ENCODE peak calls at places on chromosomes 12 and 14, in five cellular contexts. One of them, this sample, is unnamed.

GRCh38 chr12:3726455-3726854 is 26.5 kb downstream of the CRACR2A start:
- DNase-seq in transverse colon: no peak
- DNase-seq in neural progenitor cell: no peak
- DNase-seq in osteoblast: no peak
- DNase-seq in sigmoid colon: no peak
- DNase-seq in this sample: no peak

GRCh38 chr12:68368332-68368731 is 36.2 kb upstream of the MDM1 start:
- DNase-seq in transverse colon: no peak
- DNase-seq in osteoblast: peak
- DNase-seq in sigmoid colon: no peak
- DNase-seq in neural progenitor cell: no peak
- DNase-seq in this sample: no peak

GRCh38 chr12:67515679-67516363 is 132.7 kb upstream of the DYRK2 start:
- DNase-seq in sigmoid colon: no peak
- DNase-seq in transverse colon: peak
- DNase-seq in osteoblast: no peak
- DNase-seq in neural progenitor cell: no peak
- DNase-seq in this sample: no peak

GRCh38 chr12:70747445-70747844 is 110.2 kb upstream of the PTPRB start:
- DNase-seq in transverse colon: no peak
- DNase-seq in sigmoid colon: no peak
- DNase-seq in neural progenitor cell: no peak
- DNase-seq in osteoblast: no peak
- DNase-seq in this sample: no peak

GRCh38 chr12:39581592-39581991 is 38.0 kb downstream of the ABCD2 start:
- DNase-seq in osteoblast: no peak
- DNase-seq in sigmoid colon: no peak
- DNase-seq in neural progenitor cell: no peak
- DNase-seq in transverse colon: no peak
- DNase-seq in this sample: no peak

GRCh38 chr12:79674629-79675028 is 16.1 kb downstream of the PAWR start:
- DNase-seq in osteoblast: no peak
- DNase-seq in transverse colon: no peak
- DNase-seq in sigmoid colon: no peak
- DNase-seq in neural progenitor cell: no peak
- DNase-seq in this sample: no peak

GRCh38 chr14:76089575-76089974 is 62.1 kb upstream of the GPATCH2L start:
- DNase-seq in neural progenitor cell: no peak
- DNase-seq in sigmoid colon: no peak
- DNase-seq in osteoblast: no peak
- DNase-seq in transverse colon: no peak
- DNase-seq in this sample: no peak

GRCh38 chr14:82689948-82690347 is 1156.3 kb upstream of the SEL1L start:
- DNase-seq in sigmoid colon: no peak
- DNase-seq in osteoblast: no peak
- DNase-seq in transverse colon: no peak
- DNase-seq in neural progenitor cell: no peak
- DNase-seq in this sample: no peak

GRCh38 chr12:122336015-122336946 is 70.0 kb upstream of the VPS33A start:
- DNase-seq in sigmoid colon: no peak
- DNase-seq in transverse colon: peak
- DNase-seq in neural progenitor cell: peak
- DNase-seq in osteoblast: no peak
- DNase-seq in this sample: no peak

GRCh38 chr12:81257952-81258551 is 180.2 kb downstream of the ACSS3 start:
- DNase-seq in transverse colon: no peak
- DNase-seq in neural progenitor cell: peak
- DNase-seq in osteoblast: no peak
- DNase-seq in sigmoid colon: no peak
- DNase-seq in this sample: no peak

GRCh38 chr12:65121049-65121955 is at the start of gene WIF1:
- DNase-seq in transverse colon: peak
- DNase-seq in neural progenitor cell: peak
- DNase-seq in sigmoid colon: peak
- DNase-seq in osteoblast: peak
- DNase-seq in this sample: no peak

GRCh38 chr14:26276757-26277156 is 321.1 kb downstream of the NOVA1 start:
- DNase-seq in transverse colon: no peak
- DNase-seq in neural progenitor cell: peak
- DNase-seq in sigmoid colon: no peak
- DNase-seq in osteoblast: no peak
- DNase-seq in this sample: no peak
- TF ChIP-seq CTCF in transverse colon: no peak
- TF ChIP-seq CTCF in neural progenitor cell: peak
- TF ChIP-seq CTCF in sigmoid colon: no peak
- TF ChIP-seq CTCF in osteoblast: no peak
- TF ChIP-seq CTCF in this sample: no peak

GRCh38 chr14:53047302-53047701 is 96.5 kb upstream of the FERMT2 start:
- DNase-seq in neural progenitor cell: no peak
- DNase-seq in transverse colon: no peak
- DNase-seq in osteoblast: no peak
- DNase-seq in sigmoid colon: no peak
- DNase-seq in this sample: no peak

GRCh38 chr14:53044486-53044885 is 93.6 kb upstream of the FERMT2 start:
- DNase-seq in osteoblast: peak
- DNase-seq in transverse colon: no peak
- DNase-seq in neural progenitor cell: no peak
- DNase-seq in sigmoid colon: no peak
- DNase-seq in this sample: no peak

GRCh38 chr14:53041067-53041466 is 90.2 kb upstream of the FERMT2 start:
- DNase-seq in sigmoid colon: no peak
- DNase-seq in osteoblast: no peak
- DNase-seq in transverse colon: no peak
- DNase-seq in neural progenitor cell: no peak
- DNase-seq in this sample: no peak

GRCh38 chr14:53042480-53042879 is 91.6 kb upstream of the FERMT2 start:
- DNase-seq in sigmoid colon: no peak
- DNase-seq in neural progenitor cell: no peak
- DNase-seq in transverse colon: no peak
- DNase-seq in osteoblast: no peak
- DNase-seq in this sample: no peak

DNA sequence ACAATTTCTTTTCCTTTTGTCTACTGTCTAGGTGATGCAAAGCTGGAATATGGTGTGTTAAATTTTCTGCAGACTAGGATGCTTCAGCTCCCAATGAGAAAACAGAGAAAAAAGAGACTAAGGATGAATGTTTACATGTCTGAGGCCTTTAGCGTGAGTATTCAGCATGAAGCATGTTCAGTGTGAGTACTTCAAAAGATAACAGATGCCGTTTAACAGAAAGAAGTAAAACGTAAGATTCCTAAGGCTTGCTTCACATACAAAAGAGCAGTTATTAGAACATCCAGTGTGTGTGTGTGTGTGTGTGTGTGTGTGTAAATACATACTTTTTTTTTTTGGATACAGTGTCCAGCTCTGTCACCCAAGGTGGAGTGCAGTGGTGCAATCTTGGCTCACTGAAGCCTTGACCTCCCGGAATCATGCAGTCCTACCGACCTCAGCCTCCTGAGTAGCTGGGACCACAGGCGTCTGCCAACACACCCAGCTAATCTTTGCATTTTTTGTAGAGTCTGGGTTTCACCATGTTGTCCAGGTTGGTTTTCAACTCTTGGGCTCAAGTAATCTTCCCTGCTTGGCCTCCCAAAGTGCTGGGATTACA is 92.4 kb upstream of the FERMT2 start:
- DNase-seq in osteoblast: no peak
- DNase-seq in transverse colon: no peak
- DNase-seq in sigmoid colon: no peak
- DNase-seq in neural progenitor cell: no peak
- DNase-seq in this sample: no peak
- H3K27ac ChIP-seq in osteoblast: peak
- H3K27ac ChIP-seq in transverse colon: peak
- H3K27ac ChIP-seq in sigmoid colon: peak
- H3K27ac ChIP-seq in neural progenitor cell: no peak
- H3K27ac ChIP-seq in this sample: peak

GRCh38 chr12:120581998-120582397 is 796 bp upstream of the POP5 start:
- DNase-seq in sigmoid colon: no peak
- DNase-seq in neural progenitor cell: no peak
- DNase-seq in transverse colon: no peak
- DNase-seq in osteoblast: no peak
- DNase-seq in this sample: no peak
- H3K4me3 ChIP-seq in sigmoid colon: peak
- H3K4me3 ChIP-seq in neural progenitor cell: peak
- H3K4me3 ChIP-seq in transverse colon: peak
- H3K4me3 ChIP-seq in osteoblast: peak
- H3K4me3 ChIP-seq in this sample: peak

DNA sequence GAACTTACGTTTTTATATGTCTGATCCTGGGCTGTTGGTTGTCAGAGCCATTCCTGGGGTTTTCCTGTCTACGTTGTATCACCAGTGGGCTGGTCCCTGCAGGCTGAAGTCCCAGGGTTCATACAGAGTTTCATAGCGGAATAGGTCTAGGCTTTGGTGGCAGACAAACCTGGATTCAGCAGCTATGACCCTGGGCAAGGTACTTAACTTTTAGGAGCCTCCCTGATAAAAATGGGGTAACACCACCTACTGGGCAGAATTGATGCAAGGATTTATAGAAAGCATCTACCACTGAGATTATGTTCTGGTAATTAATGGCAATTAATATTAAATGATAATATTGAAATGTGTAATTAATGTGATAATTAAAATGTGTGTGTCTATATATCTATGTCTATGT is 141.2 kb downstream of the SYNE2 start:
- DNase-seq in transverse colon: no peak
- DNase-seq in osteoblast: no peak
- DNase-seq in sigmoid colon: no peak
- DNase-seq in neural progenitor cell: no peak
- DNase-seq in this sample: no peak
- TF ChIP-seq CTCF in transverse colon: peak
- TF ChIP-seq CTCF in osteoblast: peak
- TF ChIP-seq CTCF in sigmoid colon: no peak
- TF ChIP-seq CTCF in neural progenitor cell: no peak
- TF ChIP-seq CTCF in this sample: no peak

GRCh38 chr12:57735952-57736742 is 2.4 kb downstream of the AGAP2 start:
- DNase-seq in sigmoid colon: no peak
- DNase-seq in transverse colon: no peak
- DNase-seq in osteoblast: peak
- DNase-seq in neural progenitor cell: peak
- DNase-seq in this sample: no peak
- H3K27ac ChIP-seq in sigmoid colon: no peak
- H3K27ac ChIP-seq in transverse colon: no peak
- H3K27ac ChIP-seq in osteoblast: no peak
- H3K27ac ChIP-seq in neural progenitor cell: no peak
- H3K27ac ChIP-seq in this sample: no peak

GRCh38 chr12:57146925-57147640 is at the start of gene LRP1-AS:
- DNase-seq in neural progenitor cell: no peak
- DNase-seq in sigmoid colon: no peak
- DNase-seq in osteoblast: peak
- DNase-seq in transverse colon: peak
- DNase-seq in this sample: no peak

GRCh38 chr12:57147641-57147944 is 174 bp upstream of the LRP1-AS start:
- DNase-seq in neural progenitor cell: no peak
- DNase-seq in sigmoid colon: peak
- DNase-seq in osteoblast: peak
- DNase-seq in transverse colon: no peak
- DNase-seq in this sample: no peak

GRCh38 chr12:57150400-57150799 is 3.0 kb upstream of the LRP1-AS start:
- DNase-seq in osteoblast: peak
- DNase-seq in sigmoid colon: peak
- DNase-seq in neural progenitor cell: no peak
- DNase-seq in transverse colon: no peak
- DNase-seq in this sample: no peak

GRCh38 chr12:57149309-57149900 is 2.0 kb upstream of the LRP1-AS start:
- DNase-seq in neural progenitor cell: no peak
- DNase-seq in sigmoid colon: peak
- DNase-seq in transverse colon: peak
- DNase-seq in osteoblast: peak
- DNase-seq in this sample: peak

GRCh38 chr12:57148469-57149308 is 1.3 kb upstream of the LRP1-AS start:
- DNase-seq in osteoblast: peak
- DNase-seq in transverse colon: peak
- DNase-seq in sigmoid colon: peak
- DNase-seq in neural progenitor cell: no peak
- DNase-seq in this sample: no peak
- H3K4me3 ChIP-seq in osteoblast: peak
- H3K4me3 ChIP-seq in transverse colon: no peak
- H3K4me3 ChIP-seq in sigmoid colon: no peak
- H3K4me3 ChIP-seq in neural progenitor cell: no peak
- H3K4me3 ChIP-seq in this sample: peak

GRCh38 chr12:31818623-31819268 is 89.9 kb upstream of the AMN1 start:
- DNase-seq in osteoblast: no peak
- DNase-seq in sigmoid colon: no peak
- DNase-seq in neural progenitor cell: no peak
- DNase-seq in transverse colon: no peak
- DNase-seq in this sample: no peak

GRCh38 chr12:31815096-31815495 is 86.3 kb upstream of the AMN1 start:
- DNase-seq in osteoblast: no peak
- DNase-seq in sigmoid colon: no peak
- DNase-seq in transverse colon: no peak
- DNase-seq in neural progenitor cell: no peak
- DNase-seq in this sample: no peak

GRCh38 chr12:31807773-31808097 is 78.9 kb upstream of the AMN1 start:
- DNase-seq in osteoblast: no peak
- DNase-seq in sigmoid colon: no peak
- DNase-seq in neural progenitor cell: no peak
- DNase-seq in transverse colon: no peak
- DNase-seq in this sample: no peak

GRCh38 chr12:31817120-31817519 is 88.3 kb upstream of the AMN1 start:
- DNase-seq in transverse colon: no peak
- DNase-seq in neural progenitor cell: no peak
- DNase-seq in osteoblast: no peak
- DNase-seq in sigmoid colon: no peak
- DNase-seq in this sample: no peak

DNA sequence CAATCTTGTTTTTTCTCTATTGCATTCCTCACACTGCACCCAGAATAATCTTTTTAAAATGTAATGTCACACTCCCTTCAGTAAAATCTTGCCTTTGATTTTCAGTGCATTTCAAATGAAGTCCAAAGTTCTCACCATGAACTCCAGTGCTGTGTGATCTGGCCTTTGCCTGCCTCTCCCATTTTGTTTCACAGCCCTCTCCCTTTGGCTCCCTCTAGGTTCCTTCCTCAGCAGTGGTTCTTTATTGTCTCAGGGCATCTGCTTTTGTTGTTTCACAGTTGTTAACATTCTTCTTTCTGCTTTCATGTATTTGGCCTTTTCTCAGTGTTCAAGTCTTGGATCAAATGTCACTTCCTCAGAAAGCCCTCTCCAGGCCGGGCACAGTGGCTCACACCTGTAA is 84.5 kb upstream of the AMN1 start:
- DNase-seq in osteoblast: peak
- DNase-seq in transverse colon: peak
- DNase-seq in sigmoid colon: no peak
- DNase-seq in neural progenitor cell: peak
- DNase-seq in this sample: no peak
- TF ChIP-seq CTCF in osteoblast: no peak
- TF ChIP-seq CTCF in transverse colon: no peak
- TF ChIP-seq CTCF in sigmoid colon: no peak
- TF ChIP-seq CTCF in neural progenitor cell: peak
- TF ChIP-seq CTCF in this sample: no peak

DNA sequence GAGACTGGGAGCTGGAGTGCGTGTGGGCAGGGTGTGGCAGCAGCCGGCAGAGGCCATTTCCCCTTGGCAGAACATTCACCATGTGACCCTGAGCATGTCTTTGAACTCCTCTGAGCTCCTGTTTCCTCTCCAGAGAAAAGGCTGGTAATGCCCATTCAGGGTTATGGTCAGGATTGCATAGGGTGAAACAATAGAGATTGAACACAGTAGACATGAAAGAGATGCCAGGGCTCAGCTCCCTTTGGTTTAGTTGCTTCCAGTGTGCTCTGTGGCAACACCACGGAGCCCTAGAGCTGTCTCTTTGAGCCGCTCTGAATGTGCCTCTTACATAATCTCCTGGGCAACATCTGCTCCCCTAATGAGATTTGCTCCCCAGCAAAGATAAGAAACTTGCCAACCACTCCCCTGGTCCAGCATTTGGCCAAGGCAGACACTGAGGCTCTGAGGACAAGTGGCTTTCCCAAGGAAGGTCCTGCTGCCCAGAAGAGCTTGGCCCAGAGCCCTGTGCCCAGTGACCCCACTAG is 4.6 kb downstream of the IFI27 start:
- DNase-seq in osteoblast: peak
- DNase-seq in neural progenitor cell: no peak
- DNase-seq in sigmoid colon: peak
- DNase-seq in transverse colon: peak
- DNase-seq in this sample: peak
- H3K27ac ChIP-seq in osteoblast: no peak
- H3K27ac ChIP-seq in neural progenitor cell: no peak
- H3K27ac ChIP-seq in sigmoid colon: peak
- H3K27ac ChIP-seq in transverse colon: peak
- H3K27ac ChIP-seq in this sample: peak